ENCODE peak calls at places on chromosomes 1 and 21, in eight cellular contexts. Y is CD8-positive, alpha-beta T cell; G is WERI-Rb-1; J is GM23338; R is foreskin fibroblast; L is lower lobe of right lung; E is cardiac muscle cell; A is GM20000. X is an unnamed sample.

GRCh38 chr1:43239484-43239883 is 30.3 kb upstream of the TMEM125 start:
- DNase-seq in R (no peak), L (no peak), J (no peak), Y (no peak), G (no peak), E (no peak), A (peak), X (peak)

GRCh38 chr1:23657659-23658275 is 33.8 kb upstream of the RPL11 start:
- DNase-seq in E (peak), G (peak), R (no peak), J (peak), L (peak), A (peak), Y (peak), X (no peak)

GRCh38 chr1:72433591-72433990 is 151.3 kb upstream of the NEGR1 start:
- DNase-seq in J (no peak), A (peak), L (no peak), G (no peak), Y (no peak), E (no peak), R (no peak), X (peak)

GRCh38 chr21:34971656-34972055 is 77.4 kb downstream of the RUNX1 start:
- DNase-seq in E (no peak), L (no peak), G (no peak), R (no peak), Y (no peak), J (no peak), A (no peak), X (no peak)

GRCh38 chr1:27342778-27343638 is 1.2 kb downstream of the SYTL1 start:
- DNase-seq in E (peak), J (no peak), L (peak), R (no peak), G (peak), Y (peak), A (peak), X (no peak)

GRCh38 chr1:241715956-241716355 is 63.9 kb downstream of the WDR64 start:
- DNase-seq in Y (no peak), E (no peak), G (no peak), A (no peak), R (peak), J (no peak), L (no peak), X (no peak)

GRCh38 chr1:20136249-20136648 is 2.9 kb upstream of the PLA2G2F start:
- DNase-seq in E (no peak), A (no peak), J (no peak), R (no peak), G (no peak), Y (no peak), L (no peak), X (no peak)

GRCh38 chr21:41744028-41744940 is 22.6 kb downstream of the RIPK4 start:
- DNase-seq in R (no peak), E (peak), L (no peak), J (no peak), G (no peak), Y (no peak), A (no peak), X (no peak)

GRCh38 chr1:109158433-109158832 is 44.5 kb downstream of the ELAPOR1 start:
- DNase-seq in J (no peak), E (no peak), A (no peak), L (no peak), Y (no peak), R (no peak), G (no peak), X (no peak)

GRCh38 chr1:185325413-185325812 is 8.4 kb upstream of the IVNS1ABP start:
- DNase-seq in L (no peak), Y (no peak), G (no peak), R (no peak), E (peak), J (no peak), A (no peak), X (no peak)

GRCh38 chr1:196723325-196724185 is 51.1 kb upstream of the CFHR3 start:
- DNase-seq in J (peak), A (peak), G (peak), L (no peak), R (peak), Y (no peak), E (peak), X (no peak)

GRCh38 chr21:28675265-28676041 is 317.2 kb downstream of the LTN1 start:
- DNase-seq in G (no peak), L (no peak), A (no peak), E (no peak), R (peak), J (no peak), Y (no peak), X (no peak)

GRCh38 chr1:152108899-152109222 is 6.4 kb downstream of the TCHH start:
- DNase-seq in E (no peak), J (peak), G (no peak), A (no peak), L (no peak), R (peak), Y (no peak), X (no peak)

GRCh38 chr1:182995894-182996293 is 27.3 kb upstream of the LAMC1 start:
- DNase-seq in R (no peak), G (no peak), Y (no peak), E (no peak), J (peak), A (no peak), L (no peak), X (no peak)

GRCh38 chr1:98700228-98700627 is 38.7 kb downstream of the SNX7 start:
- DNase-seq in R (no peak), L (no peak), G (no peak), A (no peak), J (no peak), E (no peak), Y (no peak), X (no peak)

GRCh38 chr1:233241782-233242181 is 53.7 kb downstream of the PCNX2 start:
- DNase-seq in Y (no peak), J (no peak), G (no peak), L (no peak), E (no peak), R (no peak), A (no peak), X (no peak)

GRCh38 chr1:85356130-85356529 is 79.7 kb upstream of the BCL10 start:
- DNase-seq in G (no peak), Y (no peak), R (no peak), J (no peak), E (no peak), L (no peak), A (no peak), X (no peak)

GRCh38 chr1:58895082-58895481 is 111.2 kb upstream of the JUN start:
- DNase-seq in R (no peak), A (no peak), E (no peak), Y (no peak), L (no peak), G (no peak), J (no peak), X (no peak)

GRCh38 chr1:217482356-217483102 is 148.4 kb downstream of the GPATCH2 start:
- DNase-seq in J (no peak), Y (no peak), L (no peak), E (no peak), A (peak), R (peak), G (no peak), X (peak)

GRCh38 chr1:246153796-246154212 is 353.3 kb downstream of the SMYD3 start:
- DNase-seq in E (no peak), R (no peak), Y (no peak), A (no peak), L (no peak), J (no peak), G (no peak), X (no peak)

GRCh38 chr1:44964396-44964795 is 22.0 kb downstream of the EIF2B3 start:
- DNase-seq in A (no peak), Y (no peak), L (no peak), E (no peak), G (no peak), R (no peak), J (no peak), X (no peak)

GRCh38 chr1:209628618-209629299 is 23.5 kb downstream of the LAMB3 start:
- DNase-seq in Y (no peak), R (no peak), L (no peak), E (no peak), J (no peak), A (no peak), G (no peak), X (no peak)

GRCh38 chr1:100924212-100924611 is 28.3 kb downstream of the SLC30A7 start:
- DNase-seq in Y (no peak), J (no peak), E (no peak), L (no peak), R (peak), G (no peak), A (no peak), X (no peak)

GRCh38 chr1:101964708-101965107 is 32.0 kb downstream of the OLFM3 start:
- DNase-seq in Y (no peak), J (no peak), L (no peak), E (no peak), G (no peak), R (no peak), A (no peak), X (no peak)

GRCh38 chr1:171422489-171422888 is 62.8 kb upstream of the PRRC2C start:
- DNase-seq in E (no peak), R (peak), A (no peak), Y (no peak), L (no peak), J (no peak), G (no peak), X (no peak)

GRCh38 chr1:73065585-73065984 is 783.2 kb upstream of the NEGR1 start:
- DNase-seq in E (peak), G (no peak), L (no peak), R (no peak), J (peak), A (no peak), Y (no peak), X (no peak)

GRCh38 chr1:219442575-219442974 is 170.3 kb downstream of the ZC3H11B start:
- DNase-seq in G (no peak), A (no peak), R (no peak), L (no peak), Y (no peak), J (no peak), E (no peak), X (no peak)

GRCh38 chr1:3542635-3543034 is 68.7 kb downstream of the MEGF6 start:
- DNase-seq in E (no peak), Y (no peak), A (no peak), R (no peak), L (no peak), G (no peak), J (no peak), X (no peak)

GRCh38 chr1:117301906-117302305 is 65.3 kb upstream of the MAN1A2 start:
- DNase-seq in E (no peak), G (no peak), R (no peak), L (no peak), J (no peak), Y (no peak), A (no peak), X (no peak)

DNA sequence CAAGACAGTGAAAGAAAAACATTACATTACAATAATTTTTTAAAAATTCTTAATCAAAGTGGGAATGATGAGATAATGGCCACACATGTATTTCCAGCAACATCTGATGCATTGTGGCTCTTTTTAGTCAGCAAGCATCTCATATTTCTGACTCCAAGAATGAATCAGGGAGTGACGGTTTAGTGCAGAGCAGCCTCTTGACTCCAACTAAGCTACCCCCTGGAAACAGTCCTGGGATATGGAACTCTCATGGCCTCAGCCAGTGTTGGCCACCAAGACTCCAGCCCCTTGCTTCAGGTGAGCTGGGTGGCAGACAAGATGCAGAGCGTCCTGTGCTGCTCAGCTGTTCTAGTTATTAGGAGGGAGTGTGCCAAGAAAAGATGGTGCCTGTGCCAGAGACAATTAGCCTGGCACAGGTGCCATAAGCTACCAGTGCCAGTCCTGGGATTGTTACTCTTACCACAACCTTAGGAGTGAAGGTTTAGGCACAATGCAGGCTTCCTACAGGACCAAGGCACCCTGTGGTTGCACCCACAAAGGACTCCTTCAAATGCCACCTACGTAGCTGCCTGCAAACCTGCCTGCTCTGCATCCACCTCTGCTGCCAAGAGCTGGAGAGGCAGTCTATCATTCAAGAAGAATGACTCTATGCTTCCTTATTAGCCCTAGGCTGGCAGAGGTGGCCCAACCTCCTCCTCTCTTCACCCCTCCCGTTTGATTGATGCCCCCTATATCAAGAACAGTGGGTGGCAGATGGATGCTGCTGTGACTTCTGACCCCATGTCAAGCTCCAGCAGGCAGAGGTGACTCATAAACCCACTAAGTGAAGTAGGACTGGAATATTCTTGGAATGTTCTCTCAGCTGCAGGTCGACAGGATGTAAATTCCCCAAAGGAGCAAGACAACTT is 6.0 kb upstream of the SEC16B start:
- DNase-seq in E (no peak), G (no peak), R (peak), A (no peak), L (no peak), Y (no peak), J (no peak), X (no peak)
- TF ChIP-seq CTCF in E (no peak), G (no peak), R (no peak), A (no peak), L (no peak), Y (no peak), J (no peak), X (no peak)

DNA sequence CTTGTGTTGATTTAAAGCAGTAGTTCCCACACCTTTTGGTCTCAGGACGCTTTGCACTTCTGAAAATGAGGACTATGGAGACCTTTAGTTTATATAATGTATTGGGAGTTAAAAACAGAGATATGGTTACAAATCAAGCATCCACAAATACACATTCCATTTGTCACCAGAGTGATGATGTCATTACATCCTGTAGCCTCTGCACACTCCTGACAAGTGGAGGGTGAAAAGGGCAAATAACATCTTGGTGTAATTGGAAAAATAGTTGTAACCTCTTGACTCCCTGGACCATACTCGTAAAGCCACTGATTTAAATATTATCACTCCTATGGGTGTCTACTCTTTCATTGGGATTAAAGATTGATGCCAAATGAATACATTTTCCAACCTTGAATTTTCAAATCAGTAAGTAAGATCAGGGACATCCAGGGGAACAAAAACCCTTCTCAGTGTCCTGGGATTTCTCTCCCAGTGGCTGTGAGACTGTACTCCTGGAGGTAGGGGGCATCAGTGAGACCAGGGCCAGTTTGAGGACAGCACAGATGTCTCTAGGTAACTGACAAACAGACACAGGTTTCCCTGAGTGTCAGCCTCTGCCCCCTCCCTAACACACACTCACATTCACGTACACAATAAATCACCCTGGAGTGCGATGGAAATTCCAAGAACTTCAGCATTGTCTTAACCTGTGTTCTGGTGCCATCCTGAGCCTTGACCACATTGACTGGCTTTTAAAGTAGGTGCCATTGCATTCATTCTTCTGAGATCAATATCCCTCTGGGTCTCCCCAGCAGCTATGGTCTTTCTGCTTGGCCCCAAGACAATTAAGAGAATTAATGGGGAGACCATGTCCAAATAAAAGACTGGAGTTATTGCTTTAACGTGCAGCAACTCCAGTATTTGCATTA is 63.0 kb downstream of the NR5A2 start:
- DNase-seq in J (peak), E (no peak), R (peak), Y (no peak), A (no peak), L (no peak), G (peak), X (no peak)
- TF ChIP-seq CTCF in J (peak), E (peak), R (peak), Y (no peak), A (peak), L (peak), G (peak), X (peak)

DNA sequence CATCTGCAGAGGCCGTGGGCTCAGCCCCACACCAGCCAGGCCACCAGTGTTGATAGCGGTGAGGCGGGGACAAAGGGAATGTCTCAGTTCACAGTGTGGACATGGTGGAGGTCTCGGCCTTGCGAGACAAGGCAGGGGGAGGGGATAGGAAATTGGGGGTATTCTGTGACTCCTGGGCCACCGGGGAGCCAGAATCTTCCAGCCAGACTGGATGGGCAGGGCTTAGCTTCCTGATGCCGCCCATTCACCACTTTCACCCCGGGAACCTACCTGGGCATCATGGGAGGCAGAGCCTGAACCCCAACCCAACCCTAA is 5.1 kb downstream of the LRRC3 start:
- DNase-seq in A (no peak), E (no peak), L (no peak), Y (no peak), R (no peak), G (no peak), J (no peak), X (no peak)
- TF ChIP-seq CTCF in A (no peak), E (no peak), L (no peak), Y (no peak), R (no peak), G (no peak), J (no peak), X (no peak)

GRCh38 chr1:181587870-181588438 is 104.6 kb downstream of the CACNA1E start:
- DNase-seq in G (no peak), L (no peak), Y (no peak), A (no peak), J (peak), R (no peak), E (no peak), X (no peak)

GRCh38 chr1:181588631-181589030 is 105.3 kb downstream of the CACNA1E start:
- DNase-seq in L (no peak), Y (no peak), J (no peak), E (no peak), R (no peak), A (no peak), G (no peak), X (no peak)

GRCh38 chr1:181583598-181583997 is 100.3 kb downstream of the CACNA1E start:
- DNase-seq in L (no peak), A (no peak), G (no peak), Y (no peak), E (peak), J (peak), R (no peak), X (no peak)
- TF ChIP-seq CTCF in L (peak), A (no peak), G (no peak), Y (no peak), E (no peak), J (peak), R (no peak), X (no peak)

DNA sequence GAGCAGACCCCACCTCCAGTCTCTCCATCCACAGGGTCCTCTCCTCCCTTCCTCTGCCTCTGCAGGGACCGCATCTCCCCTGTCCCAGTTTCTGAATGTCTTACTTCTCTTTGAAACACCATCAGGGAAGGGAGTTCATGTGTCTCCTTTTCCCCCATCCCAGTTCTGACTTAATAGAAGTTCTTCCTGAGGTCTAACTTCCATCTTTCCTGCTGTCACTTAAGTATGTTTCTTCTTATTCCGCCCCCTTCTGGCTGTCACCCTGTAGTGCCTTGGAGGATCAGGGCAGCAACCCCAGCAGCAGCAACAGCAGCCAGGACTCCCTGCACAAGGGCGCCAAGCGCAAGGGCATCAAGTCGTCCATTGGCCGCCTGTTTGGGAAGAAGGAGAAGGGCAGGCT is 29.3 kb downstream of the MYOG start:
- DNase-seq in G (no peak), L (no peak), J (peak), E (no peak), A (no peak), R (no peak), Y (no peak), X (no peak)
- TF ChIP-seq CTCF in G (peak), L (no peak), J (peak), E (no peak), A (no peak), R (no peak), Y (no peak), X (peak)

DNA sequence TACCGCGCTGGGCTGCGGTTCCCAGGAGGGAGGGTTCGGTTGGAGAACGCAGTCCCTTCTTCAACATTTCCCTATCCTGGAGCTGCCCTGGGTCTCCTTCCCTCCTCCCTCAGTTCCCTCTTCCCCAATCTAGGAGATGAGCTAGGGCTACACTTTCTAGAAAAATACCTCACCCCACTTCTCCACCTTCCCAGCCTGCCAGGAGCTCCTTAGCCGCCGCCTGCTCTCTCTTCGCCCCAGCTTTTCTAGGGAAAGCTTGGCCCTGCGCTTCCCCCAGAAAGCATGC is 484 bp upstream of the ADAMTS1 start:
- DNase-seq in A (no peak), L (no peak), R (no peak), J (no peak), G (no peak), E (no peak), Y (no peak), X (no peak)
- TF ChIP-seq CTCF in A (no peak), L (no peak), R (no peak), J (no peak), G (no peak), E (no peak), Y (no peak), X (no peak)

DNA sequence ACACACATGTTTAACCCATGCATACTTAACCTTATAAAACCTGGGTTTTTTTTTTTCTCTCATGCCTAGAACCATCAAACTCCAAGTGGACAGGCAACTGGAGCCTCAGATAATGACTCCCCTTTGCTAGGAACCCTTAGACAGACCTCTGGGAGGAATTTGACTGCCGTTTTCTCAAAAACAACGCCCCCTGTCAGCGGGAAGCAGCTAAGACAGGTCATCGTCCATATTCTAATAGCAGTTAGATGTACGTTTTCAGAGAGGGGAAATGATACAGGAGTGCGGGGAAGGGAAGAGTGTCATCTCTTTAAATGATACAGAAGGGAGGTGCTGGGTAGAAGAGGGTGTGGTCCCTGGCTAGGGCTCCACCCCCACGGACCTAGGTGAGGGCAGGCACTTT is 34.7 kb downstream of the LRRC3 start:
- DNase-seq in R (no peak), Y (no peak), G (no peak), A (no peak), E (no peak), J (peak), L (no peak), X (no peak)
- TF ChIP-seq CTCF in R (no peak), Y (no peak), G (peak), A (no peak), E (peak), J (peak), L (no peak), X (peak)